ENCODE peak calls at places on chromosomes 2 and 18, in five cellular contexts. G, H, E, D and Z are unnamed samples.

GRCh38 chr18:77123313-77124231 is 9.0 kb downstream of the MBP start:
- DNase-seq in G (no peak), H (no peak), E (no peak), D (no peak), Z (no peak)

GRCh38 chr2:11955883-11956282 is 209.5 kb downstream of the LPIN1 start:
- DNase-seq in G (no peak), H (no peak), E (no peak), D (no peak), Z (no peak)

GRCh38 chr18:60146220-60146960 is 226.2 kb downstream of the MC4R start:
- DNase-seq in G (no peak), H (no peak), E (no peak), D (no peak), Z (peak; percentile 34)

GRCh38 chr2:127094509-127095366 is 12.2 kb downstream of the BIN1 start:
- DNase-seq in G (peak; percentile 33), H (no peak), E (no peak), D (peak; percentile 59), Z (no peak)

GRCh38 chr2:143110759-143111428 is 18.3 kb upstream of the ARHGAP15 start:
- DNase-seq in G (peak; percentile 50), H (peak; percentile 55), E (no peak), D (peak; percentile 14), Z (peak; percentile 78)

GRCh38 chr2:290090-290722 is 2.3 kb upstream of the ALKAL2 start:
- DNase-seq in G (peak; percentile 78), H (peak; percentile 31), E (no peak), D (peak; percentile 73), Z (peak; percentile 89)

GRCh38 chr18:31740180-31740579 is 20.5 kb downstream of the SLC25A52 start:
- DNase-seq in G (no peak), H (no peak), E (no peak), D (no peak), Z (no peak)

GRCh38 chr2:191675807-191676667 is 1.9 kb upstream of the NABP1 start:
- DNase-seq in G (no peak), H (peak; percentile 46), E (no peak), D (peak; percentile 23), Z (peak; percentile 57)

GRCh38 chr2:71614976-71615768 is 161.8 kb downstream of the DYSF start:
- DNase-seq in G (peak; percentile 8), H (no peak), E (peak; percentile 49), D (peak; percentile 91), Z (peak; percentile 90)

GRCh38 chr2:222646008-222646407 is 9.9 kb downstream of the FARSB start:
- DNase-seq in G (no peak), H (no peak), E (no peak), D (no peak), Z (no peak)

GRCh38 chr2:230541934-230542380 is 126.0 kb downstream of the SP100 start:
- DNase-seq in G (peak; percentile 7), H (no peak), E (no peak), D (no peak), Z (peak; percentile 66)

DNA sequence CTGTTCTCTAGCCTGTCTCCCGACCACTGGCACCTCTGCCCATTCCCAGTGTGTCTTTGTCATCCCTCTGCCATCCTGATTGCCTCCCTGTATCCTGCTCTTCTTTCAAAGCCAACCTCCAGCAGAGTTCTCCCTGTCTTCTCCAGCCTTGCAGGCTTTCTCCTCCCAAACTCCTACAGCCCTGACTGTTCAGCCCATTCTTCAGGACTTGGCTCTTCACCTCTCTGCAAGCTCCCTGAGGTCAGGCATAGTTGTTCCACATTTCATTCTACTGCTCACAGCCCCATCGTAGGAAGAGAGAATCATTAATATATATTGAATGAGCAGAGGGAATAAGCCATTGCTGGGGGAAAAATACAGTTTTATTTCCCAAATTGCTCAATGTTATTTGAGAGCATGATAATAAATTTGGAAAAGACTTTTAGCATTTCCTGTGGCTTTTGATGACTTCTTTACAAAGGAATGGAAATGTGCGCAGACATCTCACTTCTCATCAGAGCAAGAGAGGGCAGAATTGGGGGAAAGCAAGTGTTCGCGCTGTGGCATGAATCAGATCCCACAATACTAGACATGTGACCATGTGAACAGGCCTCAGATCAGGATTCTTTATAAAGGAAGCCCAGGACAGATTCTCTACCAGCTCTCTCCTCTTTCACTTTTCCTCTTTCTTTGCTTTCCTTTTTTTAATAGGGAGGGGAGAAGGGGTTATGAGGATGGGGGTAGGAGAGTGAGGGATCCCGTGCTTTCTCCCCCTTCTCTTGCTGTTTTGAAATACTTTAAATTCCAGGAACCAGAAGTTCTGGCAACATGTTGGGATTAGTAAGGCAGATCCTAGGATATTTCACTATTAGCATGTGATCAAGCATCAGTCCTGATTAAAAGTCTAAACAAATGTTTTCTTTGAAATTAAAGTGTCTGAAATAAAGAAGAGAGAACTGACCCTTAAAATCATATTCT is 37.5 kb downstream of the EPAS1 start:
- DNase-seq in G (peak; percentile 98), H (no peak), E (no peak), D (no peak), Z (peak; percentile 92)
- H3K4me3 ChIP-seq in G (peak overlapping the region; percentile 33), H (no peak overlapping the region), E (peak overlapping the region; percentile 65), D (no peak overlapping the region), Z (peak overlapping the region; percentile 18)

GRCh38 chr2:38666578-38666926 is 638 bp downstream of the GALM start:
- DNase-seq in G (peak; percentile 32), H (no peak), E (no peak), D (no peak), Z (peak; percentile 28)

GRCh38 chr2:38668787-38669479 is 3.0 kb downstream of the GALM start:
- DNase-seq in G (no peak), H (no peak), E (no peak), D (no peak), Z (no peak)

GRCh38 chr2:38671303-38671702 is 5.4 kb downstream of the GALM start:
- DNase-seq in G (no peak), H (no peak), E (no peak), D (no peak), Z (no peak)

GRCh38 chr2:38665854-38666577 is at the start of gene GALM:
- DNase-seq in G (peak; percentile 96), H (peak; percentile 18), E (peak; percentile 43), D (peak; percentile 78), Z (peak; percentile 94)

DNA sequence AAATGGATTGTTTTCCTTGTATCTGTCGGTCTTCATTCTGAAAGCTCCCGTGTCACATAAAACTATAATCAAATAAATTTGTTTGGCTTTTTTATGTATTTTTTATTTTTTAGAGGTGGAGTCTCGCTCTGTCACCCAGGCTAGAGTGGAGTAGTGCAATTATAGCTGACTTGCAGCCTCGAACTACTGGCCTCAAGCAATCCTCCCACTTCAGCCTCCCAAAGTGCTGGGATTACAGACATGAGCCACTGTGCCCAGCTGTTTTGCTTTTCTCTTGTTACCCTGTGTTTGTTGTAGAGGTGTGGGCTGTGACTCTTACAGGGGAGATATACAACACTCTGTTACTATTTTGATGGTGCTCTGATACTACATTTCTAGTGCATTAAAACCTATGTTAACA is 2.2 kb downstream of the GALM start:
- DNase-seq in G (no peak), H (no peak), E (no peak), D (no peak), Z (no peak)
- H3K4me3 ChIP-seq in G (no peak overlapping the region), H (no peak overlapping the region), E (peak overlapping the region; percentile 72), D (no peak overlapping the region), Z (no peak overlapping the region)

DNA sequence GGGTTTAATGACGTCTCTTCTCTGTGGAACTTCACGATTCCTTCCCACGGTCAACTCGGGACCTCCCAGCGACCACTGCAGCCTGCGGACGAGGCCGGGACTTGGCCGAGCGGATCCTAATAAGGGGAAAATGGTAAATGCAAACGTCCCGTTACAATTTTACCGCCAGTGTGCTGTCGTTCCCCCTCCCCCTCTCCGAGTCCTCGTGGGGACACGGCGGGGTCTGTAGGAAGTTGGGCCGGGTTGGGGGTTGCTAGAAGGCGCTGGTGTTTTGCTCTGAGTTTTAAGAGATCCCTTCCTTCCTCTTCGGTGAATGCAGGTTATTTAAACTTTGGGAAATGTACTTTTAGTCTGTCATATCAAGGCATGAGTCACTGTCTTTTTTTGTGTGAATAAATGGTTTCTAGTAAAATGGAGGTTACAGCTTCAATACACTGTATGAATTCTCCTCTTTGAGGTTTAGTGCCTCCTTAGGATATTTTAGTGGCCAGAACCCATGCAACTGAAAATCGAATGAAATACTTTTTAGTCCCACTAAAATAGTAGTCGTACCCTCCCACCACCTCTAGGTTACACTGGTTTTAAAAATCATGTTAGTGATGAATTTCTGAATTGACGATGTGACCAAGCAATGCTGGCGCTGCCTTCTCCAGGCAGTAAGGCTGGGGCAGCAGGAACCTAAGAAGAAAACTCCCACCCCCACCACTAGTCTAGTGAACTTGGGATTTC is 2.3 kb downstream of the HOXD11 start:
- DNase-seq in G (no peak), H (no peak), E (no peak), D (no peak), Z (no peak)
- H3K4me3 ChIP-seq in G (no peak overlapping the region), H (no peak overlapping the region), E (no peak overlapping the region), D (no peak overlapping the region), Z (no peak overlapping the region)

GRCh38 chr2:109242222-109242653 is 113.2 kb downstream of the SH3RF3 start:
- DNase-seq in G (no peak), H (no peak), E (no peak), D (peak; percentile 46), Z (no peak)
- H3K4me3 ChIP-seq in G (no peak overlapping the region), H (no peak overlapping the region), E (peak overlapping the region; percentile 56), D (no peak overlapping the region), Z (no peak overlapping the region)

DNA sequence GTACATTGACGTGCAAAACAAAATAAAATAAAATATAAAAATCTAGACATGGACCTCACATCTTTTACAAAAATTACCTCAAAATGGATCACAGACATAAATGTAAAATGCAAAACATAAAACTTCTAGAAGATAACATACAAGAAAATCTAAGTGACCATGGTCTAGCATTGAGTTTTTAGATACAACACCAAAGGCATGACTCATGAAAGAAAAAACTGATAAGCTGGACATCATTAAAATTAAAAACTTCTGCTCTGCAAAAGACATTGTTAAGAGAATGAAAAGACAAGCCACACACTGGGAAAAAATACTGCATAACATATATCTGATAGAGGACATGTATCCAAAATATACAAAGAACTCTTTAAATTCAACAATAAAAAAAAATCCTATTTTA is 14.4 kb downstream of the MAP4K3 start:
- DNase-seq in G (no peak), H (no peak), E (no peak), D (no peak), Z (no peak)
- H3K4me3 ChIP-seq in G (no peak overlapping the region), H (no peak overlapping the region), E (no peak overlapping the region), D (no peak overlapping the region), Z (no peak overlapping the region)

DNA sequence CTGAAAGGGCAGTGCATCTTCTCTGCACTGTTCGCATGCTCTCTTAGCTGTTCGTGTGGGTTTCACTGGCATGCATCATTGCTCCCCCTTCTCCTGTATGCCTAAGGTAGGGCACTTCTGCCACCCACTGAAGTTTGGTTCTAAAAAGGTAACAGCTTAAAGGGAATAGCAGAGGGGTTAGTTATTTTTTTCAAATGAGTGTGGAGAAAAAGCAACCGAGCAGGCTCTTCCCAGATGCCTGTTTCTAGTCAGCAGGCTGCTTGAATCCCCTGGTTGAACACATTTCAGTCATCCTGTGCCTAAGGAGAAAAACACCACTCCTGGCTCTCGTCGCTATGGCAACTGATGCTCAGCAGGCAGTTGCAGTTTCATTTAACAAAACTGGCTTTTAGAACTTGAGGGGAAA is 69.8 kb upstream of the GALNT3 start:
- DNase-seq in G (no peak), H (no peak), E (no peak), D (no peak), Z (no peak)
- H3K4me3 ChIP-seq in G (no peak overlapping the region), H (no peak overlapping the region), E (no peak overlapping the region), D (no peak overlapping the region), Z (no peak overlapping the region)

GRCh38 chr2:236172238-236172865 is 4.2 kb upstream of the GBX2 start:
- DNase-seq in G (no peak), H (no peak), E (no peak), D (no peak), Z (no peak)
- H3K4me3 ChIP-seq in G (no peak overlapping the region), H (no peak overlapping the region), E (no peak overlapping the region), D (no peak overlapping the region), Z (no peak overlapping the region)